ENCODE peak calls at places on chromosomes 3 and 15, in six cellular contexts. V is M059J, S is cardiac muscle cell, C is GM06990, U is GM03348, J is Peyer's patch. R is an unnamed sample.

GRCh38 chr3:186024210-186024609 is 84.7 kb downstream of the ETV5 start:
- DNase-seq in V (no peak), S (no peak), C (no peak), U (peak; percentile 24), J (no peak), R (peak; percentile 18)

GRCh38 chr3:32076566-32076965 is 29.9 kb upstream of the GPD1L start:
- DNase-seq in V (peak; percentile 69), S (no peak), C (no peak), U (no peak), J (no peak), R (no peak)

GRCh38 chr3:16993227-16993626 is 108.5 kb downstream of the PLCL2 start:
- DNase-seq in V (peak; percentile 29), S (no peak), C (no peak), U (peak; percentile 53), J (no peak), R (peak; percentile 38)

GRCh38 chr3:98903705-98904481 is 2.4 kb upstream of the DCBLD2 start:
- DNase-seq in V (peak; percentile 66), S (no peak), C (no peak), U (no peak), J (no peak), R (no peak)

GRCh38 chr3:23739536-23739935 is 66.2 kb upstream of the UBE2E1 start:
- DNase-seq in V (peak; percentile 78), S (no peak), C (no peak), U (peak; percentile 73), J (no peak), R (peak; percentile 76)

GRCh38 chr15:57138260-57138895 is 219.9 kb downstream of the TCF12 start:
- DNase-seq in V (peak; percentile 50), S (peak; percentile 74), C (no peak), U (peak; percentile 69), J (peak; percentile 72), R (peak; percentile 64)

GRCh38 chr3:53375019-53375418 is 27.7 kb upstream of the DCP1A start:
- DNase-seq in V (peak; percentile 50), S (peak; percentile 75), C (no peak), U (peak; percentile 59), J (peak; percentile 77), R (peak; percentile 50)

GRCh38 chr3:102235679-102236078 is 199.1 kb upstream of the ZPLD1 start:
- DNase-seq in V (peak; percentile 54), S (no peak), C (no peak), U (no peak), J (no peak), R (peak; percentile 53)

GRCh38 chr3:57659004-57659672 is 33.7 kb downstream of the DENND6A start:
- DNase-seq in V (no peak), S (no peak), C (no peak), U (no peak), J (no peak), R (no peak)

GRCh38 chr3:52433328-52434060 is 11.4 kb downstream of the SEMA3G start:
- DNase-seq in V (no peak), S (peak; percentile 69), C (no peak), U (no peak), J (no peak), R (no peak)

GRCh38 chr15:99447497-99448371 is 118.0 kb upstream of the MEF2A start:
- DNase-seq in V (no peak), S (no peak), C (no peak), U (peak; percentile 4), J (peak; percentile 33), R (no peak)

GRCh38 chr15:93107646-93108045 is 18.6 kb upstream of the RGMA start:
- DNase-seq in V (no peak), S (no peak), C (no peak), U (no peak), J (no peak), R (no peak)

GRCh38 chr15:45402955-45403892 is 24.9 kb upstream of the GATM start:
- DNase-seq in V (peak; percentile 71), S (peak; percentile 68), C (peak; percentile 66), U (peak; percentile 52), J (peak; percentile 62), R (peak; percentile 19)

GRCh38 chr3:12192173-12192572 is 33.5 kb upstream of the TIMP4 start:
- DNase-seq in V (no peak), S (no peak), C (no peak), U (no peak), J (no peak), R (no peak)

GRCh38 chr3:40109641-40110490 is 199.6 kb upstream of the EIF1B start:
- DNase-seq in V (no peak), S (peak; percentile 12), C (no peak), U (peak; percentile 36), J (no peak), R (peak; percentile 10)

GRCh38 chr3:54146383-54147239 is 24.3 kb downstream of the CACNA2D3 start:
- DNase-seq in V (peak; percentile 28), S (peak; percentile 70), C (peak; percentile 17), U (peak; percentile 31), J (peak; percentile 48), R (peak; percentile 46)

GRCh38 chr3:28761380-28761779 is 412.8 kb upstream of the AZI2 start:
- DNase-seq in V (no peak), S (no peak), C (no peak), U (no peak), J (no peak), R (no peak)

GRCh38 chr3:14484741-14485140 is 55.4 kb downstream of the GRIP2 start:
- DNase-seq in V (no peak), S (no peak), C (no peak), U (no peak), J (no peak), R (no peak)

GRCh38 chr3:141081141-141081795 is 30.1 kb downstream of the SPSB4 start:
- DNase-seq in V (no peak), S (peak; percentile 84), C (no peak), U (no peak), J (no peak), R (no peak)

GRCh38 chr3:157130138-157130880 is 29.6 kb downstream of the CCNL1 start:
- DNase-seq in V (peak; percentile 96), S (peak; percentile 85), C (peak; percentile 25), U (peak; percentile 60), J (peak; percentile 91), R (peak; percentile 58)

GRCh38 chr3:120306519-120307455 is 21.8 kb upstream of the GPR156 start:
- DNase-seq in V (no peak), S (no peak), C (no peak), U (no peak), J (no peak), R (no peak)

GRCh38 chr15:28994142-28994829 is 108.5 kb downstream of the APBA2 start:
- DNase-seq in V (no peak), S (no peak), C (no peak), U (no peak), J (no peak), R (no peak)